ENCODE peak calls at places on chromosomes 12 and 14, in eight cellular contexts. P is HEK293T, U is 8988T, F is amygdala, Z is BE2C, D is sigmoid colon, A is H7, J is fibroblast of mammary gland. E is an unnamed sample.

GRCh38 chr12:58847876-58848600 is 72.3 kb downstream of the LRIG3 start:
- DNase-seq in P (no peak), U (no peak), F (no peak), Z (no peak), D (no peak), A (no peak), J (no peak), E (no peak)

GRCh38 chr12:90331262-90331661 is 622.6 kb upstream of the ATP2B1 start:
- DNase-seq in P (no peak), U (no peak), F (no peak), Z (no peak), D (no peak), A (no peak), J (no peak), E (no peak)

GRCh38 chr12:66232258-66232657 is 43.2 kb downstream of the IRAK3 start:
- DNase-seq in P (no peak), U (no peak), F (no peak), Z (no peak), D (no peak), A (no peak), J (no peak), E (no peak)

GRCh38 chr14:98633380-98633779 is 638.6 kb downstream of the BCL11B start:
- DNase-seq in P (no peak), U (no peak), F (peak), Z (peak), D (no peak), A (no peak), J (no peak), E (no peak)

GRCh38 chr12:12788131-12788530 is 2.7 kb downstream of the APOLD1 start:
- DNase-seq in P (no peak), U (no peak), F (no peak), Z (no peak), D (no peak), A (no peak), J (peak), E (no peak)

GRCh38 chr12:120474092-120474960 is 4.8 kb upstream of the SRSF9 start:
- DNase-seq in P (no peak), U (peak), F (no peak), Z (peak), D (no peak), A (peak), J (peak), E (peak)

GRCh38 chr12:12531194-12531593 is 31.5 kb downstream of the DUSP16 start:
- DNase-seq in P (no peak), U (no peak), F (no peak), Z (no peak), D (no peak), A (no peak), J (no peak), E (no peak)

GRCh38 chr12:13471471-13471870 is 274.9 kb downstream of the EMP1 start:
- DNase-seq in P (no peak), U (no peak), F (no peak), Z (no peak), D (no peak), A (no peak), J (no peak), E (no peak)

GRCh38 chr12:26373606-26374495 is 178.5 kb downstream of the SSPN start:
- DNase-seq in P (no peak), U (no peak), F (no peak), Z (no peak), D (no peak), A (no peak), J (peak), E (no peak)

GRCh38 chr12:632102-632696 is 31.0 kb downstream of the NINJ2 start:
- DNase-seq in P (no peak), U (no peak), F (no peak), Z (no peak), D (no peak), A (peak), J (peak), E (peak)

GRCh38 chr12:72523754-72524153 is 251.6 kb downstream of the TRHDE start:
- DNase-seq in P (no peak), U (no peak), F (no peak), Z (no peak), D (no peak), A (no peak), J (no peak), E (no peak)

GRCh38 chr12:102958830-102959176 is 1.3 kb downstream of the ASCL1 start:
- DNase-seq in P (no peak), U (no peak), F (no peak), Z (no peak), D (no peak), A (no peak), J (no peak), E (no peak)

GRCh38 chr14:104665663-104666522 is 23.5 kb upstream of the INF2 start:
- DNase-seq in P (no peak), U (peak), F (peak), Z (no peak), D (peak), A (peak), J (no peak), E (peak)

GRCh38 chr12:94614288-94614721 is 36.1 kb downstream of the TMCC3 start:
- DNase-seq in P (peak), U (no peak), F (no peak), Z (no peak), D (no peak), A (peak), J (no peak), E (peak)

GRCh38 chr12:62846506-62846905 is 88.4 kb downstream of the PPM1H start:
- DNase-seq in P (no peak), U (no peak), F (no peak), Z (no peak), D (no peak), A (no peak), J (no peak), E (no peak)

GRCh38 chr12:107990325-107990724 is 138.8 kb upstream of the WSCD2 start:
- DNase-seq in P (peak), U (no peak), F (no peak), Z (peak), D (no peak), A (peak), J (peak), E (peak)

GRCh38 chr14:76918751-76919421 is 92.7 kb downstream of the LRRC74A start:
- DNase-seq in P (peak), U (peak), F (peak), Z (peak), D (peak), A (peak), J (peak), E (peak)

GRCh38 chr12:92462049-92462448 is 240.7 kb upstream of the PLEKHG7 start:
- DNase-seq in P (no peak), U (no peak), F (no peak), Z (no peak), D (no peak), A (no peak), J (no peak), E (no peak)

GRCh38 chr14:37637341-37637740 is 41.9 kb downstream of the TTC6 start:
- DNase-seq in P (no peak), U (no peak), F (no peak), Z (no peak), D (no peak), A (no peak), J (no peak), E (no peak)

GRCh38 chr14:67784244-67784823 is 32.1 kb downstream of the ZFYVE26 start:
- DNase-seq in P (no peak), U (no peak), F (no peak), Z (no peak), D (no peak), A (no peak), J (no peak), E (no peak)

GRCh38 chr12:51864701-51865469 is 16.4 kb upstream of the FIGNL2 start:
- DNase-seq in P (no peak), U (peak), F (no peak), Z (no peak), D (no peak), A (peak), J (peak), E (peak)

GRCh38 chr12:119130523-119130922 is 48.2 kb upstream of the HSPB8 start:
- DNase-seq in P (no peak), U (no peak), F (no peak), Z (no peak), D (no peak), A (no peak), J (no peak), E (no peak)

GRCh38 chr14:89270439-89271227 is 146.4 kb downstream of the FOXN3 start:
- DNase-seq in P (no peak), U (no peak), F (no peak), Z (no peak), D (no peak), A (no peak), J (no peak), E (no peak)

GRCh38 chr12:111405856-111406473 is at the start of gene SH2B3:
- DNase-seq in P (no peak), U (peak), F (no peak), Z (peak), D (no peak), A (no peak), J (peak), E (no peak)

GRCh38 chr12:64171715-64172114 is 50.4 kb downstream of the KICS2 start:
- DNase-seq in P (no peak), U (no peak), F (no peak), Z (no peak), D (no peak), A (no peak), J (peak), E (no peak)

GRCh38 chr12:5561843-5562242 is 129.9 kb downstream of the NTF3 start:
- DNase-seq in P (no peak), U (no peak), F (no peak), Z (no peak), D (no peak), A (no peak), J (no peak), E (no peak)

GRCh38 chr14:31886161-31886835 is 190.8 kb upstream of the ARHGAP5 start:
- DNase-seq in P (no peak), U (no peak), F (no peak), Z (no peak), D (no peak), A (no peak), J (no peak), E (no peak)

GRCh38 chr12:54350743-54351142 is 13.5 kb downstream of the GPR84 start:
- DNase-seq in P (no peak), U (no peak), F (no peak), Z (no peak), D (no peak), A (peak), J (no peak), E (peak)

GRCh38 chr14:32201196-32201815 is 539 bp upstream of the RNU6-7 start:
- DNase-seq in P (peak), U (peak), F (peak), Z (peak), D (peak), A (peak), J (peak), E (peak)

GRCh38 chr14:99024926-99025325 is 247.1 kb downstream of the BCL11B start:
- DNase-seq in P (no peak), U (no peak), F (no peak), Z (no peak), D (no peak), A (no peak), J (no peak), E (no peak)